ENCODE peak calls at places on chromosomes 3 and 15, in ten cellular contexts. A, N, P, I, O, G, Q, X, C and W are unnamed samples.
A peak's percentile ranks its signal among the peaks of the same experiment; 100 is the strongest.

GRCh38 chr3:41265823-41266273 is 66.5 kb downstream of the CTNNB1 start:
- DNase-seq in A (no peak), N (peak; percentile 85), P (no peak), I (no peak), O (no peak), G (no peak), Q (peak; percentile 53), X (no peak), C (no peak), W (no peak)

GRCh38 chr15:49900836-49901235 is 218.2 kb downstream of the ATP8B4 start:
- DNase-seq in A (no peak), N (no peak), P (no peak), I (no peak), O (peak; percentile 21), G (no peak), Q (no peak), X (no peak), C (no peak), W (no peak)

GRCh38 chr15:38266247-38266996 is 13.8 kb downstream of the SPRED1 start:
- DNase-seq in A (no peak), N (peak; percentile 39), P (no peak), I (no peak), O (no peak), G (no peak), Q (peak; percentile 14), X (no peak), C (no peak), W (no peak)

GRCh38 chr3:47283193-47283537 is 421 bp downstream of the KLHL18 start:
- DNase-seq in A (no peak), N (peak; percentile 19), P (peak; percentile 17), I (peak; percentile 35), O (peak; percentile 4), G (peak; percentile 14), Q (no peak), X (no peak), C (no peak), W (no peak)

GRCh38 chr3:152328841-152329240 is 60.1 kb downstream of the MBNL1 start:
- DNase-seq in A (no peak), N (peak; percentile 89), P (no peak), I (no peak), O (peak; percentile 67), G (no peak), Q (peak; percentile 92), X (no peak), C (no peak), W (no peak)

GRCh38 chr15:30990036-30990435 is 1.4 kb downstream of the MTMR10 start:
- DNase-seq in A (no peak), N (peak; percentile 25), P (no peak), I (no peak), O (peak; percentile 32), G (no peak), Q (no peak), X (no peak), C (no peak), W (no peak)

GRCh38 chr15:51331141-51331540 is 7.3 kb downstream of the CYP19A1 start:
- DNase-seq in A (no peak), N (no peak), P (no peak), I (no peak), O (no peak), G (no peak), Q (no peak), X (no peak), C (no peak), W (no peak)

GRCh38 chr15:63623231-63623969 is 26.2 kb downstream of the FBXL22 start:
- DNase-seq in A (no peak), N (no peak), P (no peak), I (no peak), O (no peak), G (no peak), Q (peak; percentile 10), X (no peak), C (no peak), W (no peak)

GRCh38 chr15:95770191-95770590 is 560.3 kb upstream of the NR2F2 start:
- DNase-seq in A (no peak), N (peak; percentile 65), P (no peak), I (no peak), O (no peak), G (no peak), Q (peak; percentile 62), X (no peak), C (no peak), W (no peak)

GRCh38 chr3:170811928-170812591 is 57.9 kb downstream of the RPL22L1 start:
- DNase-seq in A (peak; percentile 88), N (peak; percentile 86), P (peak; percentile 76), I (peak; percentile 35), O (peak; percentile 86), G (peak; percentile 66), Q (peak; percentile 73), X (peak; percentile 67), C (peak; percentile 70), W (no peak)

GRCh38 chr3:48739955-48740823 is 23.2 kb upstream of the IP6K2 start:
- DNase-seq in A (peak; percentile 91), N (peak; percentile 80), P (peak; percentile 70), I (peak; percentile 95), O (peak; percentile 63), G (peak; percentile 89), Q (peak; percentile 47), X (peak; percentile 98), C (peak; percentile 77), W (peak; percentile 95)

GRCh38 chr15:95558131-95558530 is 772.4 kb upstream of the NR2F2 start:
- DNase-seq in A (no peak), N (peak; percentile 17), P (no peak), I (no peak), O (no peak), G (no peak), Q (peak; percentile 83), X (no peak), C (no peak), W (no peak)

GRCh38 chr3:46705022-46705530 is 3.9 kb downstream of the TMIE start:
- DNase-seq in A (no peak), N (peak; percentile 69), P (peak; percentile 79), I (peak; percentile 81), O (peak; percentile 58), G (peak; percentile 73), Q (peak; percentile 51), X (peak; percentile 80), C (peak; percentile 78), W (no peak)

GRCh38 chr15:62672268-62672667 is 370.3 kb upstream of the TPM1 start:
- DNase-seq in A (no peak), N (peak; percentile 41), P (no peak), I (no peak), O (no peak), G (no peak), Q (no peak), X (no peak), C (peak; percentile 33), W (no peak)

GRCh38 chr3:187150599-187150998 is 11.3 kb upstream of the RPL39L start:
- DNase-seq in A (no peak), N (peak; percentile 16), P (peak; percentile 23), I (peak; percentile 54), O (peak; percentile 67), G (no peak), Q (no peak), X (no peak), C (no peak), W (no peak)

GRCh38 chr3:172853911-172854648 is 103.6 kb downstream of the ECT2 start:
- DNase-seq in A (no peak), N (no peak), P (no peak), I (no peak), O (no peak), G (no peak), Q (no peak), X (no peak), C (no peak), W (no peak)

GRCh38 chr15:60121845-60122244 is 117.7 kb downstream of the FOXB1 start:
- DNase-seq in A (no peak), N (no peak), P (no peak), I (no peak), O (no peak), G (no peak), Q (peak; percentile 5), X (no peak), C (no peak), W (peak; percentile 39)

GRCh38 chr3:16504242-16504641 is 9.3 kb downstream of the RFTN1 start:
- DNase-seq in A (no peak), N (peak; percentile 19), P (no peak), I (no peak), O (no peak), G (no peak), Q (no peak), X (no peak), C (no peak), W (no peak)

GRCh38 chr3:32626650-32627049 is 56.0 kb upstream of the DYNC1LI1 start:
- DNase-seq in A (no peak), N (no peak), P (no peak), I (no peak), O (no peak), G (no peak), Q (no peak), X (no peak), C (no peak), W (peak; percentile 50)

GRCh38 chr3:43855674-43856299 is 165.0 kb downstream of the ABHD5 start:
- DNase-seq in A (peak; percentile 87), N (peak; percentile 75), P (peak; percentile 59), I (peak; percentile 52), O (peak; percentile 72), G (peak; percentile 40), Q (peak; percentile 65), X (peak; percentile 63), C (no peak), W (peak; percentile 84)

GRCh38 chr3:122890077-122890484 is 95.2 kb downstream of the SLC49A4 start:
- DNase-seq in A (no peak), N (peak; percentile 47), P (no peak), I (peak; percentile 75), O (peak; percentile 19), G (peak; percentile 83), Q (peak; percentile 99), X (no peak), C (peak; percentile 67), W (no peak)

GRCh38 chr3:132448211-132448961 is 31.1 kb downstream of the DNAJC13 start:
- DNase-seq in A (no peak), N (peak; percentile 68), P (no peak), I (peak; percentile 54), O (no peak), G (peak; percentile 82), Q (no peak), X (no peak), C (peak; percentile 62), W (no peak)

GRCh38 chr3:72976182-72976825 is 20.3 kb upstream of the PPP4R2 start:
- DNase-seq in A (no peak), N (peak; percentile 48), P (no peak), I (no peak), O (no peak), G (no peak), Q (peak; percentile 71), X (no peak), C (no peak), W (no peak)

GRCh38 chr15:27095809-27096580 is 125.0 kb downstream of the GABRG3 start:
- DNase-seq in A (no peak), N (no peak), P (no peak), I (no peak), O (no peak), G (no peak), Q (peak; percentile 3), X (no peak), C (no peak), W (peak; percentile 64)

GRCh38 chr3:23612296-23612891 is 193.4 kb upstream of the UBE2E1 start:
- DNase-seq in A (no peak), N (peak; percentile 74), P (no peak), I (peak; percentile 33), O (no peak), G (peak; percentile 15), Q (peak; percentile 77), X (no peak), C (no peak), W (no peak)

GRCh38 chr3:41274944-41275668 is 75.8 kb downstream of the CTNNB1 start:
- DNase-seq in A (no peak), N (peak; percentile 77), P (no peak), I (no peak), O (no peak), G (no peak), Q (peak; percentile 62), X (no peak), C (no peak), W (no peak)

GRCh38 chr3:197458179-197458707 is 97.5 kb downstream of the BDH1 start:
- DNase-seq in A (no peak), N (no peak), P (no peak), I (peak; percentile 41), O (peak; percentile 84), G (no peak), Q (peak; percentile 33), X (no peak), C (no peak), W (no peak)

GRCh38 chr3:156859578-156859977 is 33.4 kb downstream of the LEKR1 start:
- DNase-seq in A (no peak), N (no peak), P (no peak), I (no peak), O (no peak), G (no peak), Q (no peak), X (no peak), C (no peak), W (no peak)